ENCODE peak calls at places on chromosomes 6 and 20, in four cellular contexts. Q is iPS DF 6.9, T is lower lobe of right lung, H is right cardiac atrium. X is an unnamed sample.

GRCh38 chr6:18307006-18307405 is 42.7 kb upstream of the DEK start:
- DNase-seq in H (no peak), T (no peak), Q (no peak), X (no peak)

GRCh38 chr6:112338310-112338709 is 8.8 kb upstream of the RFPL4B start:
- DNase-seq in T (no peak), Q (no peak), H (no peak), X (peak; percentile 91)

GRCh38 chr6:3501826-3502505 is 45.1 kb upstream of the SLC22A23 start:
- DNase-seq in Q (no peak), T (no peak), H (no peak), X (no peak)

GRCh38 chr6:132797975-132798819 is at the start of gene SLC18B1:
- DNase-seq in Q (no peak), T (peak; percentile 79), H (peak; percentile 87), X (peak; percentile 71)

GRCh38 chr20:45866454-45866853 is 9.0 kb downstream of the ZSWIM3 start:
- DNase-seq in H (no peak), T (no peak), Q (no peak), X (no peak)

GRCh38 chr6:31378721-31379103 is 21.7 kb upstream of the HLA-B start:
- DNase-seq in H (no peak), Q (no peak), T (no peak), X (no peak)

GRCh38 chr20:1462001-1462400 is 4.6 kb downstream of the NSFL1C start:
- DNase-seq in Q (no peak), T (no peak), H (no peak), X (no peak)

GRCh38 chr20:8322654-8323053 is 190.6 kb downstream of the PLCB1 start:
- DNase-seq in H (no peak), T (no peak), Q (no peak), X (no peak)

GRCh38 chr6:120405947-120406346 is 928.3 kb downstream of the TBC1D32 start:
- DNase-seq in H (no peak), T (no peak), Q (peak; percentile 18), X (no peak)

GRCh38 chr20:57167971-57168693 is 98.3 kb downstream of the BMP7 start:
- DNase-seq in H (peak; percentile 56), Q (no peak), T (no peak), X (peak; percentile 81)

GRCh38 chr6:21587925-21588811 is 5.4 kb upstream of the SOX4 start:
- DNase-seq in T (peak; percentile 72), H (peak; percentile 84), Q (no peak), X (peak; percentile 39)

GRCh38 chr6:42604150-42604549 is 40.3 kb downstream of the UBR2 start:
- DNase-seq in T (no peak), Q (no peak), H (no peak), X (no peak)

GRCh38 chr20:33796263-33796906 is 14.8 kb upstream of the CHMP4B start:
- DNase-seq in T (peak; percentile 62), H (no peak), Q (no peak), X (no peak)

GRCh38 chr20:18019068-18019467 is 38.6 kb downstream of the OVOL2 start:
- DNase-seq in H (no peak), T (no peak), Q (no peak), X (no peak)

GRCh38 chr20:64040231-64041039 is 4.5 kb downstream of the C20orf204 start:
- DNase-seq in T (no peak), H (no peak), Q (no peak), X (no peak)

GRCh38 chr20:25221592-25222460 is 26.1 kb upstream of the PYGB start:
- DNase-seq in T (no peak), Q (no peak), H (peak; percentile 69), X (no peak)

GRCh38 chr6:92892626-92893025 is 526.7 kb downstream of the EPHA7 start:
- DNase-seq in T (no peak), H (no peak), Q (no peak), X (no peak)

GRCh38 chr6:152229330-152229729 is 407.8 kb downstream of the SYNE1 start:
- DNase-seq in T (no peak), H (no peak), Q (no peak), X (no peak)

GRCh38 chr20:3995067-3995748 is 20.1 kb downstream of the RNF24 start:
- DNase-seq in Q (no peak), T (no peak), H (no peak), X (no peak)

GRCh38 chr20:8187740-8188139 is 55.7 kb downstream of the PLCB1 start:
- DNase-seq in H (no peak), Q (no peak), T (no peak), X (no peak)

GRCh38 chr6:53066059-53066406 is 829 bp downstream of the FBXO9 start:
- DNase-seq in T (peak; percentile 64), Q (no peak), H (peak; percentile 76), X (peak; percentile 58)

GRCh38 chr20:36342316-36342715 is 36.2 kb downstream of the DLGAP4 start:
- DNase-seq in H (no peak), Q (no peak), T (no peak), X (no peak)

GRCh38 chr6:16437095-16437494 is 198.7 kb downstream of the GMPR start:
- DNase-seq in T (no peak), Q (no peak), H (no peak), X (no peak)

GRCh38 chr20:11810316-11811130 is 107.2 kb upstream of the BTBD3 start:
- DNase-seq in Q (no peak), H (no peak), T (no peak), X (peak; percentile 77)

DNA sequence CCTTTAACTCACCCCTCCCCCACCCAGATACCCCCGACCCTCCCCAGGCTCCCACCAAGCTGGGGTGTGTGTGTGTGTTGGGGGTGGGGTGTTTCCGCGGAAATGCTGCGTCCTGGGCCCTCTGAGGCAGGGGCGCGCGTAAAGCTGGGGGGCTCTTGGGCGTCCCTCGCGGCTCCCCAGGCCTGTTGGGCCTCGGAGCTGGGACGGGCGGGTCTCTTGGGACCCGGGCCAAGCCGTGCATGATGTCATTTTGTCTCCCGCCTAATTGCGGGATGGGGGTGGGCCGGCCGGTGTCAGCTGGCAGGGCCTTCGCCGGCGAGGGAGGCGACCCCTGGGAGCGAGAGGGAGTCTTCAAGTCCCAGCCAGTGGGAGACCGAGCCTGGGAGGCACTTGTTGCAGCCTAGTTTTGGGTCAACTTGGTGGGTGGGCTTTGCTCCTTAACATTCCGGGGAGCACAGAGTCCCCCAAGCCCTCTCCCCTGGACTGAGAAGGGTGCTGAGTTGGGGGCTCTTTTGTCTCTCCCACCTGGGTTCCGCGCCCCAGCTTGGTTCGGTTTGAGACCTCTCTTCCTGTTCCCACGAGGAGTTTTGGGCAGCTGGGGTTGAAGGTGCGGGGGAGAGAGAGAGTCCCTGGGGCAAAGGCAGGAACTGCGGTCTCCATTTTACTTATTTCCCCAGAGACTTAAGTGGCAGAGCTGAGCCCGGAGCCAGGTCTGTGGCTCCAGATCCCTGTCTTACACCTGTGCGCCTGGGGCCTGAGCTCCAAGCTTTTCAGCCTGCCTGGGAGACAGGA is 623 bp downstream of the MYBL2 start:
- DNase-seq in T (no peak), H (no peak), Q (no peak), X (peak; percentile 69)
- H3K4me3 ChIP-seq in T (peak overlapping the region; percentile 45), H (peak overlapping the region; percentile 31), Q (peak overlapping the region; percentile 72), X (peak overlapping the region; percentile 71)

DNA sequence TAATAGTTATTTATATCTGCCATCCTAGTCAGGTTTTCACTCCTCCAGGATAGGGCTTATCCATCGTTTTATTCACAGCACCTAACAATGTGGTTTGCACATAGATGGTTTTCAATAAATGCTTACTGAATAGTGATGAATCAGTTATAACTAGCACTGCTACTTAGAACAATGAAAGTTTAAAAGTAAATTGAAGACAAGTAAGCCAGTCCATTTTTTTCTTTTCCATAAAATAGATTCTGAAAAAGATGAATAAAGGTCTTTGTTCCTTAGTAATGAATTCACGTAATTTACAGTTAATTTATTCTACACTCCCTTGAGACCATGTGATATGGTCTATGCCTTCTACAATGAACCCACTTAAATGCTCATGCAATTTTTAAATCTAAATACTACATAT is 212.5 kb downstream of the RNGTT start:
- DNase-seq in T (no peak), H (no peak), Q (no peak), X (no peak)
- H3K27me3 ChIP-seq in T (no peaks in the 10 kb centered on the region), H (no peaks in the 10 kb centered on the region), Q (no peaks in the 10 kb centered on the region), X (no peaks in the 10 kb centered on the region)

DNA sequence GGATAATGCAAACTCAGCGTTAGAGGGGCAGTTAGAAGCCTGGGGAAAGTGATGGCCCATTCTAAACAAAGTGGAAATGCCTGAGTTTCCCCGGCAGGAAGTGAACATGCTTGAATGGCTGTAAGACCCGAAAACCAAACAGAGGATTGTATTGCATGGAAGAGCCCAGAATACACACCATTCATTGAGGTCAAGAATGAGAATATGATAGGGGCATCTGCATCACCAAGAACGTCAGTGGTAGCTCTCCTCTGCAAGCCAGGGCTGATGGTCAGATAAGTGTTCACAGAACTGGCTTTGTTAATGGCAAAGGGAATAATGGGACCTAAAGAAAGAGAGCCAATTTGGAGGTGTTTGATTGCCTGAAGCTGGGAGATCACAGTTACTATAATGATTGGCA is 663.4 kb downstream of the KHDRBS2 start:
- DNase-seq in Q (no peak), T (no peak), H (no peak), X (no peak)
- H3K9me3 ChIP-seq in Q (no peaks in the 10 kb centered on the region), T (no peaks in the 10 kb centered on the region), H (no peaks in the 10 kb centered on the region), X (no peaks in the 10 kb centered on the region)

GRCh38 chr6:89952696-89953095 is 58.4 kb downstream of the GJA10 start:
- DNase-seq in Q (no peak), T (no peak), H (no peak), X (no peak)
- H3K4me3 ChIP-seq in Q (no peak overlapping the region), T (no peak overlapping the region), H (no peak overlapping the region), X (no peak overlapping the region)

GRCh38 chr6:28205879-28206278 is 19.2 kb upstream of the ZSCAN9 start:
- DNase-seq in T (no peak), Q (no peak), H (no peak), X (no peak)
- H3K27me3 ChIP-seq in T (peaks cover 60% of the 10 kb centered on the region), Q (peaks cover 38% of the 10 kb centered on the region), H (peaks cover 4% of the 10 kb centered on the region), X (no peaks in the 10 kb centered on the region)

GRCh38 chr6:159494633-159495023 is 198.4 kb downstream of the SOD2 start:
- DNase-seq in T (no peak), Q (no peak), H (no peak), X (no peak)

GRCh38 chr6:159487636-159488035 is 205.4 kb downstream of the SOD2 start:
- DNase-seq in H (no peak), T (no peak), Q (no peak), X (no peak)

GRCh38 chr6:159493888-159494632 is 199.0 kb downstream of the SOD2 start:
- DNase-seq in T (no peak), Q (no peak), H (no peak), X (no peak)

DNA sequence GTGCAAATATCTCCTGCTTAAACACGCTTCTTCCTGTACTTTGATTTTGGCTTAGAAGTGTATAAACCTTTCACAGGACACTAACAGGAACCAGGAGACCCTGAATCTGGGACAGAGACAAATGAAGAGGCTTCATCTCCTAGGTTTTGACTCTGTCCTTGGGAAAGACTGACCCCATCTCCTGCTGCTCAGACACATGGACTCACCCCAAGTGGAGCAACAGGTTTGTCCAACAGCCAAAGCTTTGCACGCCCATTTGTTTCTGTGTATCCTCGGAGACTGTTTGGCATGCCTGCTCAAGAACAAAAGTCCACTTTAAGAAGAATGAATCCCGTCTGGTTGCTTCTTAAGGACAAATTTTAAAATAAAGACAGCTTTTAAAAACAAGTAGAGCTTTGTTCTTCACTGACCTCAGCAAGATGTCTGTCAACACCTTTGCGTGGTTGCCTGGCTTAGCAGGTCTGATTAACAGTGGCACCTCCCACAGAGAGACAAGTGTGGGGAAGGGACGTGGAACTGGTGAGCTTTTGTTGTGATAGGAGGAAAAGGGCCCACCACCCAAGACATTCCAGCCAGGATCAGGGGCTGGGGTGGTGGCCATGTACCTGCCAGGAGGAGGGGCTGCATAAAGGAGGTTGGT is 202.6 kb downstream of the SOD2 start:
- DNase-seq in H (peak; percentile 72), T (no peak), Q (no peak), X (no peak)
- H3K9me3 ChIP-seq in H (no peaks in the 10 kb centered on the region), T (no peaks in the 10 kb centered on the region), Q (no peaks in the 10 kb centered on the region), X (no peaks in the 10 kb centered on the region)

X was measured in MG63.